ENCODE peak calls at places on chromosomes 11 and 22, in nine cellular contexts. Z is AG04450; U is naive thymus-derived CD8-positive, alpha-beta T cell; N is GM10248; O is astrocyte of the cerebellum; P is transverse colon; C is NCI-H510A; K is testis; H is ELF-1. F is an unnamed sample.

GRCh38 chr22:32754413-32755041 is 47.0 kb upstream of the TIMP3 start:
- DNase-seq in Z (no peak), U (no peak), N (no peak), O (no peak), P (peak; percentile 16), C (no peak), K (peak; percentile 27), H (peak; percentile 4), F (no peak)

GRCh38 chr11:66569076-66569475 is 670 bp upstream of the CTSF start:
- DNase-seq in Z (no peak), U (no peak), N (no peak), O (no peak), P (no peak), C (no peak), K (no peak), H (no peak), F (no peak)

GRCh38 chr11:130161441-130161840 is 1.9 kb downstream of the ST14 start:
- DNase-seq in Z (no peak), U (no peak), N (no peak), O (no peak), P (no peak), C (no peak), K (no peak), H (peak; percentile 27), F (no peak)

GRCh38 chr22:44131412-44131811 is 49.3 kb upstream of the PARVG start:
- DNase-seq in Z (no peak), U (no peak), N (no peak), O (no peak), P (no peak), C (no peak), K (no peak), H (no peak), F (no peak)

GRCh38 chr22:41808400-41808799 is 7.9 kb downstream of the CCDC134 start:
- DNase-seq in Z (no peak), U (no peak), N (no peak), O (no peak), P (no peak), C (no peak), K (no peak), H (no peak), F (no peak)

GRCh38 chr11:75465701-75466531 is 32.9 kb upstream of the KLHL35 start:
- DNase-seq in Z (no peak), U (no peak), N (no peak), O (peak; percentile 49), P (no peak), C (no peak), K (no peak), H (peak; percentile 36), F (no peak)

GRCh38 chr22:17774206-17774927 is at the start of gene BID:
- DNase-seq in Z (no peak), U (peak; percentile 58), N (peak; percentile 69), O (no peak), P (peak; percentile 75), C (no peak), K (no peak), H (no peak), F (peak; percentile 26)

GRCh38 chr11:29119691-29120328 is 897.0 kb downstream of the KCNA4 start:
- DNase-seq in Z (peak; percentile 90), U (no peak), N (no peak), O (peak; percentile 49), P (no peak), C (no peak), K (no peak), H (no peak), F (no peak)

GRCh38 chr11:99370557-99371200 is 349.9 kb downstream of the CNTN5 start:
- DNase-seq in Z (peak; percentile 23), U (no peak), N (no peak), O (peak; percentile 44), P (no peak), C (no peak), K (peak; percentile 41), H (peak; percentile 65), F (no peak)

GRCh38 chr11:67120881-67121710 is 2.0 kb downstream of the KDM2A start:
- DNase-seq in Z (no peak), U (no peak), N (peak; percentile 55), O (no peak), P (peak; percentile 53), C (no peak), K (peak; percentile 40), H (peak; percentile 18), F (no peak)

GRCh38 chr11:72236083-72236697 is 7.8 kb downstream of the PHOX2A start:
- DNase-seq in Z (no peak), U (no peak), N (no peak), O (no peak), P (no peak), C (no peak), K (peak; percentile 8), H (no peak), F (no peak)

GRCh38 chr11:70848243-70848750 is 404.1 kb downstream of the SHANK2 start:
- DNase-seq in Z (no peak), U (no peak), N (no peak), O (no peak), P (no peak), C (no peak), K (no peak), H (no peak), F (no peak)

GRCh38 chr11:128790200-128790599 is 76.9 kb downstream of the KCNJ1 start:
- DNase-seq in Z (no peak), U (no peak), N (no peak), O (peak; percentile 23), P (no peak), C (no peak), K (peak; percentile 84), H (no peak), F (no peak)

GRCh38 chr11:6647282-6647679 is 8.3 kb downstream of the DCHS1 start:
- DNase-seq in Z (no peak), U (no peak), N (no peak), O (no peak), P (no peak), C (no peak), K (no peak), H (no peak), F (no peak)

GRCh38 chr11:76604081-76604601 is 66.4 kb downstream of the LRRC32 start:
- DNase-seq in Z (no peak), U (no peak), N (no peak), O (no peak), P (no peak), C (no peak), K (peak; percentile 43), H (no peak), F (no peak)

GRCh38 chr22:46046299-46046685 is 69.3 kb upstream of the WNT7B start:
- DNase-seq in Z (no peak), U (no peak), N (no peak), O (no peak), P (peak; percentile 10), C (no peak), K (no peak), H (no peak), F (no peak)

GRCh38 chr11:57649826-57650738 is at the start of gene YPEL4:
- DNase-seq in Z (peak; percentile 50), U (peak; percentile 71), N (peak; percentile 59), O (peak; percentile 46), P (peak; percentile 57), C (no peak), K (peak; percentile 46), H (peak; percentile 74), F (peak; percentile 71)

GRCh38 chr11:32448232-32448631 is 12.9 kb upstream of the WT1 start:
- DNase-seq in Z (no peak), U (no peak), N (no peak), O (no peak), P (no peak), C (no peak), K (no peak), H (peak; percentile 26), F (no peak)

GRCh38 chr11:17521106-17521900 is 22.9 kb downstream of the USH1C start:
- DNase-seq in Z (no peak), U (no peak), N (no peak), O (no peak), P (no peak), C (no peak), K (no peak), H (no peak), F (no peak)

GRCh38 chr11:64848779-64849599 is 4.5 kb upstream of the CDC42BPG start:
- DNase-seq in Z (no peak), U (peak; percentile 37), N (no peak), O (no peak), P (peak; percentile 89), C (no peak), K (no peak), H (peak; percentile 48), F (no peak)

GRCh38 chr11:14308114-14308896 is 50.7 kb downstream of the RRAS2 start:
- DNase-seq in Z (no peak), U (no peak), N (no peak), O (peak; percentile 26), P (no peak), C (no peak), K (no peak), H (no peak), F (no peak)

GRCh38 chr22:37745548-37746365 is 48.9 kb downstream of the TRIOBP start:
- DNase-seq in Z (peak; percentile 56), U (peak; percentile 87), N (peak; percentile 96), O (peak; percentile 49), P (peak; percentile 95), C (peak; percentile 48), K (peak; percentile 94), H (peak; percentile 88), F (peak; percentile 85)

GRCh38 chr11:34075178-34075820 is 23.8 kb downstream of the CAPRIN1 start:
- DNase-seq in Z (no peak), U (no peak), N (no peak), O (peak; percentile 34), P (no peak), C (no peak), K (no peak), H (no peak), F (no peak)

GRCh38 chr11:76074178-76075112 is 131.9 kb downstream of the WNT11 start:
- DNase-seq in Z (no peak), U (no peak), N (no peak), O (no peak), P (no peak), C (no peak), K (no peak), H (no peak), F (no peak)

GRCh38 chr11:10351435-10351767 is 46.5 kb downstream of the ADM start:
- DNase-seq in Z (no peak), U (no peak), N (no peak), O (no peak), P (peak; percentile 14), C (no peak), K (no peak), H (no peak), F (no peak)

GRCh38 chr22:45322873-45323525 is 13.3 kb downstream of the FAM118A start:
- DNase-seq in Z (no peak), U (no peak), N (no peak), O (no peak), P (no peak), C (no peak), K (no peak), H (no peak), F (no peak)

GRCh38 chr22:32602154-32602553 is 127.5 kb downstream of the FBXO7 start:
- DNase-seq in Z (no peak), U (no peak), N (no peak), O (no peak), P (no peak), C (no peak), K (no peak), H (no peak), F (no peak)

GRCh38 chr22:28442951-28443876 is 236.4 kb downstream of the TTC28 start:
- DNase-seq in Z (no peak), U (peak; percentile 24), N (no peak), O (peak; percentile 59), P (peak; percentile 68), C (no peak), K (peak; percentile 87), H (peak; percentile 74), F (no peak)

GRCh38 chr11:118522571-118523072 is 4.7 kb upstream of the TTC36 start:
- DNase-seq in Z (no peak), U (no peak), N (no peak), O (no peak), P (no peak), C (no peak), K (peak; percentile 66), H (peak; percentile 68), F (no peak)

GRCh38 chr11:6817668-6818067 is 18.2 kb upstream of the OR6A2 start:
- DNase-seq in Z (no peak), U (no peak), N (no peak), O (no peak), P (no peak), C (no peak), K (no peak), H (peak; percentile 44), F (no peak)

GRCh38 chr11:35352107-35352888 is 67.1 kb downstream of the SLC1A2 start:
- DNase-seq in Z (no peak), U (no peak), N (no peak), O (peak; percentile 24), P (no peak), C (no peak), K (peak; percentile 21), H (no peak), F (no peak)